ENCODE peak calls at places on chromosomes 13 and 19, in five cellular contexts. One of them, this sample, is unnamed.

GRCh38 chr19:10006335-10006708 is 4.0 kb downstream of the COL5A3 start:
- DNase-seq in astrocyte of the spinal cord: peak
- DNase-seq in bronchial epithelial cell: no peak
- DNase-seq in lower lobe of right lung: no peak
- DNase-seq in GM12865: peak
- DNase-seq in this sample: no peak

GRCh38 chr13:97727991-97728390 is 225.5 kb upstream of the IPO5 start:
- DNase-seq in bronchial epithelial cell: no peak
- DNase-seq in astrocyte of the spinal cord: no peak
- DNase-seq in GM12865: no peak
- DNase-seq in lower lobe of right lung: no peak
- DNase-seq in this sample: no peak

GRCh38 chr19:12983561-12984142 is 11.6 kb upstream of the NFIX start:
- DNase-seq in astrocyte of the spinal cord: peak
- DNase-seq in lower lobe of right lung: peak
- DNase-seq in bronchial epithelial cell: peak
- DNase-seq in GM12865: peak
- DNase-seq in this sample: peak

GRCh38 chr19:17155251-17155650 is 59.9 kb upstream of the USE1 start:
- DNase-seq in lower lobe of right lung: no peak
- DNase-seq in astrocyte of the spinal cord: no peak
- DNase-seq in bronchial epithelial cell: no peak
- DNase-seq in GM12865: no peak
- DNase-seq in this sample: no peak

GRCh38 chr19:2260341-2260751 is 4.1 kb upstream of the JSRP1 start:
- DNase-seq in bronchial epithelial cell: peak
- DNase-seq in lower lobe of right lung: no peak
- DNase-seq in GM12865: peak
- DNase-seq in astrocyte of the spinal cord: no peak
- DNase-seq in this sample: no peak

GRCh38 chr19:10402441-10403038 is 802 bp downstream of the CDC37 start:
- DNase-seq in GM12865: no peak
- DNase-seq in bronchial epithelial cell: no peak
- DNase-seq in lower lobe of right lung: peak
- DNase-seq in astrocyte of the spinal cord: no peak
- DNase-seq in this sample: no peak

GRCh38 chr19:29855771-29856510 is 44.1 kb downstream of the CCNE1 start:
- DNase-seq in bronchial epithelial cell: no peak
- DNase-seq in astrocyte of the spinal cord: no peak
- DNase-seq in GM12865: no peak
- DNase-seq in lower lobe of right lung: no peak
- DNase-seq in this sample: no peak

GRCh38 chr19:49151339-49152217 is 3.6 kb downstream of the HRC start:
- DNase-seq in GM12865: peak
- DNase-seq in lower lobe of right lung: peak
- DNase-seq in astrocyte of the spinal cord: no peak
- DNase-seq in bronchial epithelial cell: peak
- DNase-seq in this sample: peak

GRCh38 chr13:30652746-30653145 is 35.0 kb downstream of the USPL1 start:
- DNase-seq in GM12865: no peak
- DNase-seq in bronchial epithelial cell: no peak
- DNase-seq in lower lobe of right lung: no peak
- DNase-seq in astrocyte of the spinal cord: no peak
- DNase-seq in this sample: no peak

GRCh38 chr19:47813995-47814328 is 7.8 kb upstream of the CRX start:
- DNase-seq in GM12865: no peak
- DNase-seq in lower lobe of right lung: no peak
- DNase-seq in astrocyte of the spinal cord: no peak
- DNase-seq in bronchial epithelial cell: no peak
- DNase-seq in this sample: no peak

GRCh38 chr13:91058066-91058465 is 289.4 kb upstream of the MIR17HG start:
- DNase-seq in GM12865: peak
- DNase-seq in bronchial epithelial cell: peak
- DNase-seq in lower lobe of right lung: no peak
- DNase-seq in astrocyte of the spinal cord: peak
- DNase-seq in this sample: no peak

GRCh38 chr13:24407844-24408243 is 98.5 kb downstream of the C1QTNF9 start:
- DNase-seq in lower lobe of right lung: no peak
- DNase-seq in bronchial epithelial cell: no peak
- DNase-seq in GM12865: no peak
- DNase-seq in astrocyte of the spinal cord: no peak
- DNase-seq in this sample: no peak

GRCh38 chr19:16928916-16929315 is 40.1 kb downstream of the F2RL3 start:
- DNase-seq in GM12865: no peak
- DNase-seq in astrocyte of the spinal cord: no peak
- DNase-seq in lower lobe of right lung: no peak
- DNase-seq in bronchial epithelial cell: no peak
- DNase-seq in this sample: no peak

GRCh38 chr13:28494861-28495585 is at the start of gene FLT1:
- DNase-seq in bronchial epithelial cell: no peak
- DNase-seq in lower lobe of right lung: peak
- DNase-seq in GM12865: peak
- DNase-seq in astrocyte of the spinal cord: no peak
- DNase-seq in this sample: peak

GRCh38 chr13:97136418-97136817 is 85.7 kb upstream of the MBNL2 start:
- DNase-seq in astrocyte of the spinal cord: no peak
- DNase-seq in bronchial epithelial cell: no peak
- DNase-seq in lower lobe of right lung: no peak
- DNase-seq in GM12865: no peak
- DNase-seq in this sample: no peak

GRCh38 chr13:44756411-44756810 is 180.3 kb upstream of the TSC22D1 start:
- DNase-seq in astrocyte of the spinal cord: no peak
- DNase-seq in bronchial epithelial cell: peak
- DNase-seq in lower lobe of right lung: no peak
- DNase-seq in GM12865: no peak
- DNase-seq in this sample: no peak

GRCh38 chr13:67193979-67194378 is 36.2 kb downstream of the PCDH9 start:
- DNase-seq in bronchial epithelial cell: no peak
- DNase-seq in astrocyte of the spinal cord: no peak
- DNase-seq in lower lobe of right lung: no peak
- DNase-seq in GM12865: no peak
- DNase-seq in this sample: no peak

GRCh38 chr13:50149932-50150331 is 134.7 kb downstream of the KCNRG start:
- DNase-seq in lower lobe of right lung: no peak
- DNase-seq in astrocyte of the spinal cord: no peak
- DNase-seq in GM12865: no peak
- DNase-seq in bronchial epithelial cell: no peak
- DNase-seq in this sample: no peak

GRCh38 chr19:7327802-7328201 is 20.9 kb upstream of the ARHGEF18 start:
- DNase-seq in astrocyte of the spinal cord: no peak
- DNase-seq in GM12865: no peak
- DNase-seq in bronchial epithelial cell: no peak
- DNase-seq in lower lobe of right lung: no peak
- DNase-seq in this sample: no peak